ENCODE peak calls at places on chromosome 19, in ten cellular contexts. P, Y, R, O, L, N, W, K, M and G are unnamed samples.

GRCh38 chr19:13208131-13208963 is 58.1 kb downstream of the IER2 start:
- DNase-seq in P (peak), Y (peak), R (peak), O (peak), L (no peak), N (no peak), W (no peak), K (peak), M (no peak), G (no peak)

GRCh38 chr19:3149089-3149488 is 13.3 kb downstream of the GNA15 start:
- DNase-seq in P (no peak), Y (no peak), R (no peak), O (no peak), L (no peak), N (no peak), W (no peak), K (no peak), M (no peak), G (no peak)

GRCh38 chr19:40283414-40284250 is 1.5 kb downstream of the AKT2 start:
- DNase-seq in P (no peak), Y (no peak), R (no peak), O (no peak), L (no peak), N (no peak), W (no peak), K (no peak), M (no peak), G (no peak)

GRCh38 chr19:6059996-6060599 is 50.2 kb downstream of the RFX2 start:
- DNase-seq in P (no peak), Y (no peak), R (no peak), O (no peak), L (no peak), N (no peak), W (no peak), K (no peak), M (no peak), G (no peak)

GRCh38 chr19:29812080-29812880 is 489 bp downstream of the CCNE1 start:
- DNase-seq in P (no peak), Y (no peak), R (peak), O (no peak), L (no peak), N (no peak), W (no peak), K (no peak), M (peak), G (no peak)

GRCh38 chr19:56720281-56720680 is 48.7 kb upstream of the ZNF835 start:
- DNase-seq in P (peak), Y (no peak), R (no peak), O (no peak), L (no peak), N (no peak), W (no peak), K (no peak), M (no peak), G (no peak)

GRCh38 chr19:8681345-8682021 is 17.1 kb downstream of the ACTL9 start:
- DNase-seq in P (no peak), Y (no peak), R (no peak), O (no peak), L (no peak), N (no peak), W (no peak), K (no peak), M (no peak), G (no peak)

GRCh38 chr19:31572671-31573298 is 223.5 kb upstream of the TSHZ3 start:
- DNase-seq in P (no peak), Y (no peak), R (no peak), O (no peak), L (no peak), N (no peak), W (no peak), K (no peak), M (no peak), G (no peak)

GRCh38 chr19:55494172-55494761 is 6.0 kb downstream of the SSC5D start:
- DNase-seq in P (peak), Y (no peak), R (no peak), O (no peak), L (no peak), N (no peak), W (no peak), K (no peak), M (no peak), G (no peak)

GRCh38 chr19:57560049-57560491 is 407 bp upstream of the ZNF550 start:
- DNase-seq in P (peak), Y (no peak), R (no peak), O (no peak), L (no peak), N (no peak), W (no peak), K (no peak), M (no peak), G (no peak)

GRCh38 chr19:5251096-5252065 is 89.2 kb downstream of the PTPRS start:
- DNase-seq in P (no peak), Y (no peak), R (no peak), O (no peak), L (no peak), N (no peak), W (no peak), K (no peak), M (no peak), G (no peak)

GRCh38 chr19:41521860-41522555 is 54.0 kb upstream of the CEACAM21 start:
- DNase-seq in P (peak), Y (no peak), R (peak), O (no peak), L (no peak), N (peak), W (peak), K (no peak), M (peak), G (no peak)

GRCh38 chr19:19459707-19460251 is 54.3 kb downstream of the GATAD2A start:
- DNase-seq in P (peak), Y (no peak), R (peak), O (no peak), L (no peak), N (peak), W (peak), K (no peak), M (no peak), G (no peak)

GRCh38 chr19:29277107-29277506 is 64.2 kb upstream of the UQCRFS1 start:
- DNase-seq in P (no peak), Y (no peak), R (peak), O (peak), L (no peak), N (peak), W (peak), K (no peak), M (no peak), G (no peak)

GRCh38 chr19:30069535-30070197 is 127.6 kb downstream of the URI1 start:
- DNase-seq in P (no peak), Y (no peak), R (no peak), O (no peak), L (no peak), N (no peak), W (no peak), K (no peak), M (no peak), G (no peak)